ENCODE peak calls at places on chromosomes 16 and 17, in nine cellular contexts. One of them, this sample, is unnamed. For H3K4me1, the result is how much of the 10 kb centered on the place peaks cover.

GRCh38 chr16:51268237-51268636 is 117.2 kb upstream of the SALL1 start:
- DNase-seq in transverse colon: no peak
- DNase-seq in neural progenitor cell: no peak
- DNase-seq in cardiac muscle cell: no peak
- DNase-seq in CD8-positive, alpha-beta T cell: no peak
- DNase-seq in gastrocnemius medialis: no peak
- DNase-seq in left ventricle myocardium inferior: no peak
- DNase-seq in heart right ventricle: no peak
- DNase-seq in thoracic aorta: no peak
- DNase-seq in this sample: no peak

GRCh38 chr16:66150691-66151090 is 215.8 kb upstream of the CDH5 start:
- DNase-seq in neural progenitor cell: no peak
- DNase-seq in gastrocnemius medialis: peak
- DNase-seq in left ventricle myocardium inferior: no peak
- DNase-seq in CD8-positive, alpha-beta T cell: no peak
- DNase-seq in thoracic aorta: no peak
- DNase-seq in transverse colon: peak
- DNase-seq in heart right ventricle: no peak
- DNase-seq in cardiac muscle cell: peak
- DNase-seq in this sample: no peak

GRCh38 chr17:29747660-29748059 is 124.9 kb upstream of the CORO6 start:
- DNase-seq in gastrocnemius medialis: no peak
- DNase-seq in CD8-positive, alpha-beta T cell: no peak
- DNase-seq in cardiac muscle cell: no peak
- DNase-seq in neural progenitor cell: no peak
- DNase-seq in transverse colon: no peak
- DNase-seq in left ventricle myocardium inferior: no peak
- DNase-seq in thoracic aorta: no peak
- DNase-seq in heart right ventricle: no peak
- DNase-seq in this sample: no peak

GRCh38 chr17:12395733-12396354 is 269.8 kb upstream of the MYOCD start:
- DNase-seq in neural progenitor cell: peak
- DNase-seq in gastrocnemius medialis: no peak
- DNase-seq in CD8-positive, alpha-beta T cell: no peak
- DNase-seq in thoracic aorta: no peak
- DNase-seq in transverse colon: no peak
- DNase-seq in left ventricle myocardium inferior: no peak
- DNase-seq in cardiac muscle cell: peak
- DNase-seq in heart right ventricle: no peak
- DNase-seq in this sample: no peak

GRCh38 chr16:20763461-20764232 is at the start of gene ACSM3:
- DNase-seq in CD8-positive, alpha-beta T cell: peak
- DNase-seq in left ventricle myocardium inferior: no peak
- DNase-seq in transverse colon: peak
- DNase-seq in cardiac muscle cell: peak
- DNase-seq in neural progenitor cell: peak
- DNase-seq in gastrocnemius medialis: peak
- DNase-seq in thoracic aorta: no peak
- DNase-seq in heart right ventricle: no peak
- DNase-seq in this sample: peak

GRCh38 chr17:55911186-55911585 is 160.3 kb downstream of the PCTP start:
- DNase-seq in thoracic aorta: no peak
- DNase-seq in heart right ventricle: no peak
- DNase-seq in left ventricle myocardium inferior: no peak
- DNase-seq in neural progenitor cell: no peak
- DNase-seq in cardiac muscle cell: no peak
- DNase-seq in CD8-positive, alpha-beta T cell: no peak
- DNase-seq in gastrocnemius medialis: no peak
- DNase-seq in transverse colon: no peak
- DNase-seq in this sample: no peak

GRCh38 chr17:37570527-37571093 is 38.6 kb downstream of the SYNRG start:
- DNase-seq in left ventricle myocardium inferior: peak
- DNase-seq in cardiac muscle cell: peak
- DNase-seq in heart right ventricle: peak
- DNase-seq in gastrocnemius medialis: peak
- DNase-seq in CD8-positive, alpha-beta T cell: no peak
- DNase-seq in thoracic aorta: no peak
- DNase-seq in transverse colon: peak
- DNase-seq in neural progenitor cell: peak
- DNase-seq in this sample: peak

GRCh38 chr17:19645608-19646250 is 2.8 kb upstream of the ALDH3A2 start:
- DNase-seq in left ventricle myocardium inferior: no peak
- DNase-seq in thoracic aorta: no peak
- DNase-seq in cardiac muscle cell: peak
- DNase-seq in CD8-positive, alpha-beta T cell: peak
- DNase-seq in transverse colon: peak
- DNase-seq in neural progenitor cell: peak
- DNase-seq in gastrocnemius medialis: no peak
- DNase-seq in heart right ventricle: peak
- DNase-seq in this sample: peak

GRCh38 chr16:8686879-8687278 is 12.5 kb downstream of the ABAT start:
- DNase-seq in gastrocnemius medialis: no peak
- DNase-seq in CD8-positive, alpha-beta T cell: no peak
- DNase-seq in neural progenitor cell: no peak
- DNase-seq in transverse colon: peak
- DNase-seq in cardiac muscle cell: no peak
- DNase-seq in thoracic aorta: no peak
- DNase-seq in left ventricle myocardium inferior: no peak
- DNase-seq in heart right ventricle: no peak
- DNase-seq in this sample: no peak

GRCh38 chr16:8685617-8686016 is 11.2 kb downstream of the ABAT start:
- DNase-seq in heart right ventricle: no peak
- DNase-seq in transverse colon: no peak
- DNase-seq in neural progenitor cell: no peak
- DNase-seq in left ventricle myocardium inferior: no peak
- DNase-seq in gastrocnemius medialis: no peak
- DNase-seq in cardiac muscle cell: no peak
- DNase-seq in CD8-positive, alpha-beta T cell: no peak
- DNase-seq in thoracic aorta: no peak
- DNase-seq in this sample: no peak

GRCh38 chr16:8686031-8686621 is 11.7 kb downstream of the ABAT start:
- DNase-seq in gastrocnemius medialis: no peak
- DNase-seq in left ventricle myocardium inferior: peak
- DNase-seq in thoracic aorta: no peak
- DNase-seq in neural progenitor cell: peak
- DNase-seq in transverse colon: peak
- DNase-seq in cardiac muscle cell: no peak
- DNase-seq in CD8-positive, alpha-beta T cell: no peak
- DNase-seq in heart right ventricle: peak
- DNase-seq in this sample: no peak

GRCh38 chr16:8682551-8683259 is 8.3 kb downstream of the ABAT start:
- DNase-seq in gastrocnemius medialis: no peak
- DNase-seq in CD8-positive, alpha-beta T cell: no peak
- DNase-seq in cardiac muscle cell: no peak
- DNase-seq in thoracic aorta: no peak
- DNase-seq in neural progenitor cell: no peak
- DNase-seq in transverse colon: no peak
- DNase-seq in left ventricle myocardium inferior: no peak
- DNase-seq in heart right ventricle: no peak
- DNase-seq in this sample: no peak

DNA sequence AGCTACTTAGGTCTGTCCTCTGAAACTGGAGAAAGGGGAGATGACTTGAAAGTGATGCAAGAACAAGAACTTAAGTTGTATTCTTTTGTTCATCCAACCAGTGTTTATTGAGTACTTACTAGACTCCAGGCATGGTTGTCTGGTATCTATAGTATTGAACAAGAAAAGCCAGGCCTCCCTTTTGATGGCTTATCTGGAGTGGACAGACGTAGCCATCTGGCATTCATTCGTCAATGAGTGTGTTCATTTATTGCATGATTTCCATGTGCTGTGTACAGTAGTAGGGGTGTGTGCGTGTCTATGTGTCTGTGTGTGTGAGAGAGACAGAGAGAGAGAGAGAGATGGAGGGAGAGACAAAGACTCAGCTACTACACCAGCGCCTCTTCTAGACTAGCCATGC is 9.2 kb downstream of the ABAT start:
- DNase-seq in left ventricle myocardium inferior: no peak
- DNase-seq in cardiac muscle cell: no peak
- DNase-seq in transverse colon: no peak
- DNase-seq in CD8-positive, alpha-beta T cell: no peak
- DNase-seq in thoracic aorta: no peak
- DNase-seq in heart right ventricle: no peak
- DNase-seq in gastrocnemius medialis: no peak
- DNase-seq in neural progenitor cell: no peak
- DNase-seq in this sample: no peak
- H3K4me1 ChIP-seq in left ventricle myocardium inferior: under half
- H3K4me1 ChIP-seq in cardiac muscle cell: under half
- H3K4me1 ChIP-seq in transverse colon: under half
- H3K4me1 ChIP-seq in CD8-positive, alpha-beta T cell: under half
- H3K4me1 ChIP-seq in thoracic aorta: under half
- H3K4me1 ChIP-seq in heart right ventricle: under half
- H3K4me1 ChIP-seq in gastrocnemius medialis: under half
- H3K4me1 ChIP-seq in neural progenitor cell: under half
- H3K4me1 ChIP-seq in this sample: under half

DNA sequence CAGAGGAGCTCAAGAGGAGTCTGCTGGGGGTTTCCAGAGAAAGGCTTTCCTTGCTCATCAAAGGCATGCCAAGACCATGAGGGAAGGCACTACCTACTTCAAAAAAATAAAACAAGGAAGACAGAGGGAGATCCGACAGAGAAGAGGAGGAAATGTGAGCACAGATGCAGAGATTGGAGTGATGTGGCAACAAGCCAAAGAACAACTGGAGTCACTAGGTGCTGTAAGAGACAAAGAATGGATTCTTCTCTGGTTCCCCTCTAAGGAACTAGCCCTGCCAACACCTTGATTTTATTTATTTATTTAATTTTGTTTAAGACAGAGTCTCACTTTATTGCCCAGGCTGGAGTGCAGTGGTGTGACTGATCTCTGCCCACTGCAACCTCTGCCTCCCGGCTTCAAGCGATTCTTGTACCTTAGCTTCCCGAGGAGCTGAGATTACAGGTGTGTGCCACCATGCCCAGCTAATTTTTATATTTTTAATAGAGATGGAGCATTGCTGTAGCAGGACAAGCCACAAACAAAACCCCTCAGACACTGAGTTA is 13.8 kb upstream of the ACSF2 start:
- DNase-seq in neural progenitor cell: no peak
- DNase-seq in cardiac muscle cell: no peak
- DNase-seq in left ventricle myocardium inferior: no peak
- DNase-seq in transverse colon: no peak
- DNase-seq in CD8-positive, alpha-beta T cell: no peak
- DNase-seq in thoracic aorta: no peak
- DNase-seq in gastrocnemius medialis: no peak
- DNase-seq in heart right ventricle: no peak
- DNase-seq in this sample: no peak
- TF ChIP-seq CTCF in neural progenitor cell: no peak
- TF ChIP-seq CTCF in cardiac muscle cell: no peak
- TF ChIP-seq CTCF in left ventricle myocardium inferior: no peak
- TF ChIP-seq CTCF in transverse colon: no peak
- TF ChIP-seq CTCF in CD8-positive, alpha-beta T cell: no peak
- TF ChIP-seq CTCF in thoracic aorta: no peak
- TF ChIP-seq CTCF in gastrocnemius medialis: no peak
- TF ChIP-seq CTCF in heart right ventricle: no peak
- TF ChIP-seq CTCF in this sample: no peak

GRCh38 chr16:57026778-57027062 is 37.4 kb downstream of the NLRC5 start:
- DNase-seq in thoracic aorta: no peak
- DNase-seq in CD8-positive, alpha-beta T cell: no peak
- DNase-seq in neural progenitor cell: no peak
- DNase-seq in cardiac muscle cell: no peak
- DNase-seq in transverse colon: no peak
- DNase-seq in heart right ventricle: no peak
- DNase-seq in left ventricle myocardium inferior: no peak
- DNase-seq in gastrocnemius medialis: no peak
- DNase-seq in this sample: no peak

GRCh38 chr16:57030346-57030902 is 41.1 kb downstream of the NLRC5 start:
- DNase-seq in gastrocnemius medialis: no peak
- DNase-seq in heart right ventricle: no peak
- DNase-seq in left ventricle myocardium inferior: no peak
- DNase-seq in thoracic aorta: no peak
- DNase-seq in neural progenitor cell: no peak
- DNase-seq in transverse colon: no peak
- DNase-seq in CD8-positive, alpha-beta T cell: no peak
- DNase-seq in cardiac muscle cell: no peak
- DNase-seq in this sample: no peak

GRCh38 chr16:57028086-57028485 is 38.7 kb downstream of the NLRC5 start:
- DNase-seq in gastrocnemius medialis: no peak
- DNase-seq in thoracic aorta: no peak
- DNase-seq in neural progenitor cell: no peak
- DNase-seq in heart right ventricle: no peak
- DNase-seq in CD8-positive, alpha-beta T cell: no peak
- DNase-seq in left ventricle myocardium inferior: no peak
- DNase-seq in cardiac muscle cell: no peak
- DNase-seq in transverse colon: no peak
- DNase-seq in this sample: no peak

GRCh38 chr16:57027067-57027466 is 37.7 kb downstream of the NLRC5 start:
- DNase-seq in transverse colon: no peak
- DNase-seq in heart right ventricle: no peak
- DNase-seq in CD8-positive, alpha-beta T cell: no peak
- DNase-seq in thoracic aorta: no peak
- DNase-seq in neural progenitor cell: no peak
- DNase-seq in left ventricle myocardium inferior: no peak
- DNase-seq in gastrocnemius medialis: no peak
- DNase-seq in cardiac muscle cell: no peak
- DNase-seq in this sample: no peak

DNA sequence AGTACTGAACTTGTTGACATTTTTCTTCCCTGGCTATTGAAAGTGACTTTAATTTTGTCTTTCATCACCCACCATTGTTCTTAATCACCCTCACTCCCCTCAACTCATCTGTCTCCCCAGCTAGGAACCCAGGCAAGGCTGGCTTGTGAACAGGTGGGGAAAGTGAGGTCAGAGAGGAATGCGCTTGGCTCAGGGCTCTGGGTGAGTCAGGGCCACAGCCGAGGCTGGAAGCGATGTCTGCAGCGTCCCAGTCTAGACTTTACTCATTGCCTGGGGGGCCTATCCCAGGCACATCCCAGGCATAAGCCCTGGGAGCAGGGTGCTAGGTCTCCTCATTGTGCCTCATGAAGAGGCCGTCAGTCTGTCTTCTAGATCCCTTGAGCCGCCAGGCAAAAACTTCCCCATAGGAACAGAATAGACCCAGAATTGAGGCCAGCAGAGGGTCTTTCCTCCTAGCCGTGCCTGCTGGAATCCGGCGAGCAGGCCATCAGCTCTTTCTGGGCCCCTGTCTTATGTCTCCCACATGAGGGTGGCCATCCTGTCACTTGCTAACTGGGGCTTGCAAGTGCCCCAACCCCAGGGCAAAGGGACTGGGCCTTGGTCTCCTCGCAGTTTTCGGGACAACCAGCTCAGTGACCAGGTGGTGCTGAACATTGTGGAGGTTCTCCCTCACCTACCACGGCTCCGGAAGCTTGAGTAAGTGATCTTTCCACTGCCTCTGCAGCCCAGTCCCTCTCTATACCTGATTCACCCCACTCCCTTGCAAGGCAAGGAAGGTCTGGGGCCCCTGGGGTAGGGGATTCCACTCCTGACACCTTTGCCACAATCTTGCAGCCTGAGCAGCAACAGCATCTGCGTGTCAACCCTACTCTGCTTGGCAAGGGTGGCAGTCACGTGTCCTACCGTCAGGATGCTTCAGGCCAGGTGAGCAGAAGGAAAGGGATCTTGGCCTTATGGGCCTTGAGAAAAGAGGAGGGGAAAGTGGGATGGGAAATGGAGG is 40.1 kb downstream of the NLRC5 start:
- DNase-seq in heart right ventricle: no peak
- DNase-seq in left ventricle myocardium inferior: no peak
- DNase-seq in neural progenitor cell: no peak
- DNase-seq in CD8-positive, alpha-beta T cell: no peak
- DNase-seq in thoracic aorta: no peak
- DNase-seq in transverse colon: no peak
- DNase-seq in cardiac muscle cell: peak
- DNase-seq in gastrocnemius medialis: no peak
- DNase-seq in this sample: no peak
- H3K4me1 ChIP-seq in heart right ventricle: under half
- H3K4me1 ChIP-seq in left ventricle myocardium inferior: under half
- H3K4me1 ChIP-seq in neural progenitor cell: under half
- H3K4me1 ChIP-seq in CD8-positive, alpha-beta T cell: half or more
- H3K4me1 ChIP-seq in thoracic aorta: under half
- H3K4me1 ChIP-seq in transverse colon: under half
- H3K4me1 ChIP-seq in cardiac muscle cell: under half
- H3K4me1 ChIP-seq in gastrocnemius medialis: under half
- H3K4me1 ChIP-seq in this sample: under half

DNA sequence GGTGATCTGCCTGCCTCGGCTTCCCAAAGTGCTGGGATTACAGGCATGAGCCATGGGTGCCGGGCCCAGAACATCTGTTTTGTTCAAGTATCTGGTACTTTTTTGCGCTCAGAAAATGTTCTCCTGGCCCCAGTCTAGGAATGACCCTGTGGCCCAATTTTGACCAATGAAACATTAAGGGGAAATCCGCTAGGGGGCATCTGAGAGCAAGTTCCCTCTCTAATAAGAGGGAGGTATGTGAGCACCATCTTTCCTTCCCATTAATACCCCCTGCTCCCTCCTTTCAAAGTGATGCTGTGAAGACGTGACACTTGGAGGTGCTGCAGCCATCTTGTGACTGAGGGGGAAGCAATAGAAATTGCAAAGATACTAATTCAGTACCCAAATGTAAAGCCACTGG is 16.5 kb upstream of the CLEC3A start:
- DNase-seq in CD8-positive, alpha-beta T cell: no peak
- DNase-seq in neural progenitor cell: peak
- DNase-seq in heart right ventricle: no peak
- DNase-seq in transverse colon: no peak
- DNase-seq in left ventricle myocardium inferior: no peak
- DNase-seq in cardiac muscle cell: no peak
- DNase-seq in thoracic aorta: no peak
- DNase-seq in gastrocnemius medialis: no peak
- DNase-seq in this sample: no peak
- TF ChIP-seq CTCF in CD8-positive, alpha-beta T cell: no peak
- TF ChIP-seq CTCF in neural progenitor cell: peak
- TF ChIP-seq CTCF in heart right ventricle: no peak
- TF ChIP-seq CTCF in transverse colon: no peak
- TF ChIP-seq CTCF in left ventricle myocardium inferior: peak
- TF ChIP-seq CTCF in cardiac muscle cell: no peak
- TF ChIP-seq CTCF in thoracic aorta: no peak
- TF ChIP-seq CTCF in gastrocnemius medialis: no peak
- TF ChIP-seq CTCF in this sample: peak

This sample was measured in upper lobe of right lung.